ENCODE peak calls at places on chromosomes 11 and 22, in four cellular contexts. J, X, W and H are unnamed samples.

GRCh38 chr22:37735054-37735453 is 38.2 kb downstream of the TRIOBP start:
- DNase-seq in W (no peak), J (no peak), X (no peak), H (no peak)

GRCh38 chr11:92136792-92137191 is 87.8 kb upstream of the FAT3 start:
- DNase-seq in W (no peak), J (no peak), X (no peak), H (no peak)

GRCh38 chr11:77205467-77206263 is 77.6 kb downstream of the MYO7A start:
- DNase-seq in X (no peak), W (no peak), J (no peak), H (no peak)

GRCh38 chr11:107198490-107199007 is 180.3 kb upstream of the GUCY1A2 start:
- DNase-seq in W (no peak), J (no peak), X (no peak), H (no peak)

GRCh38 chr11:131356201-131356600 is 14.2 kb upstream of the NTM start:
- DNase-seq in X (no peak), W (no peak), J (no peak), H (no peak)

GRCh38 chr11:35214792-35215193 is 75.8 kb downstream of the CD44 start:
- DNase-seq in X (no peak), J (no peak), W (no peak), H (peak; percentile 11)

GRCh38 chr22:30646518-30647160 is 11.1 kb downstream of the SLC35E4 start:
- DNase-seq in J (no peak), X (no peak), W (no peak), H (no peak)

GRCh38 chr11:103420593-103420992 is 311.4 kb downstream of the DYNC2H1 start:
- DNase-seq in X (no peak), J (no peak), W (no peak), H (no peak)

GRCh38 chr11:116715383-116715782 is 57.4 kb downstream of the BUD13 start:
- DNase-seq in J (no peak), W (no peak), X (no peak), H (no peak)

GRCh38 chr11:74466916-74467885 is at the start of gene KCNE3:
- DNase-seq in X (no peak), W (no peak), J (no peak), H (no peak)

GRCh38 chr22:49878206-49878605 is 24.6 kb downstream of the ZBED4 start:
- DNase-seq in X (no peak), J (no peak), W (no peak), H (no peak)

GRCh38 chr11:114815761-114816160 is 137.4 kb downstream of the NXPE2 start:
- DNase-seq in J (no peak), W (no peak), X (no peak), H (no peak)

GRCh38 chr11:119134389-119134978 is 13.1 kb downstream of the HINFP start:
- DNase-seq in J (peak; percentile 24), X (no peak), W (no peak), H (no peak)

GRCh38 chr22:18954333-18954732 is 18.2 kb upstream of the PRODH start:
- DNase-seq in X (no peak), W (peak; percentile 30), J (peak; percentile 20), H (peak; percentile 45)

GRCh38 chr11:1482581-1483444 is 3.8 kb downstream of the MOB2 start:
- DNase-seq in J (no peak), W (no peak), X (peak; percentile 89), H (no peak)

GRCh38 chr22:23119492-23120414 is 22.0 kb downstream of the RSPH14 start:
- DNase-seq in J (no peak), W (no peak), X (no peak), H (peak; percentile 12)

GRCh38 chr11:134370526-134371435 is 39.0 kb downstream of the GLB1L2 start:
- DNase-seq in X (no peak), J (no peak), W (no peak), H (no peak)